ENCODE peak calls at places on chromosomes 13 and 19, in five cellular contexts. A is left ventricle myocardium inferior; P is cardiac fibroblast; B is CD4-positive, alpha-beta T cell; F is nephron progenitor cell. D is an unnamed sample.

GRCh38 chr19:45404557-45405434 is at the start of gene PPP1R13L:
- DNase-seq in A (peak), P (peak), B (peak), F (peak), D (peak)

GRCh38 chr19:31586282-31586681 is 237.0 kb upstream of the TSHZ3 start:
- DNase-seq in A (no peak), P (no peak), B (no peak), F (no peak), D (no peak)

GRCh38 chr19:36577271-36577996 is 4.3 kb upstream of the ZNF529 start:
- DNase-seq in A (no peak), P (no peak), B (no peak), F (no peak), D (no peak)

GRCh38 chr13:110811008-110811720 is 97.7 kb downstream of the ING1 start:
- DNase-seq in A (no peak), P (no peak), B (no peak), F (no peak), D (no peak)

GRCh38 chr13:95707442-95708389 is 30.8 kb downstream of the DNAJC3 start:
- DNase-seq in A (no peak), P (no peak), B (no peak), F (no peak), D (no peak)

GRCh38 chr13:89066868-89067466 is 1395.8 kb downstream of the SLITRK5 start:
- DNase-seq in A (no peak), P (peak), B (no peak), F (peak), D (no peak)

GRCh38 chr19:47377801-47378200 is 28.7 kb downstream of the DHX34 start:
- DNase-seq in A (no peak), P (no peak), B (no peak), F (no peak), D (peak)

GRCh38 chr19:1168877-1169791 is 4.9 kb downstream of the SBNO2 start:
- DNase-seq in A (no peak), P (peak), B (no peak), F (peak), D (no peak)

GRCh38 chr13:45368571-45368970 is 27.6 kb upstream of the TPT1 start:
- DNase-seq in A (no peak), P (no peak), B (no peak), F (no peak), D (no peak)

GRCh38 chr19:7492142-7493055 is 3.6 kb upstream of the PEX11G start:
- DNase-seq in A (no peak), P (peak), B (no peak), F (no peak), D (no peak)

GRCh38 chr19:7550987-7551761 is 15.7 kb downstream of the PNPLA6 start:
- DNase-seq in A (peak), P (peak), B (no peak), F (peak), D (peak)

GRCh38 chr19:38184815-38185214 is 39.2 kb downstream of the DPF1 start:
- DNase-seq in A (no peak), P (no peak), B (no peak), F (no peak), D (no peak)

GRCh38 chr19:42254083-42254849 is 662 bp downstream of the ERF start:
- DNase-seq in A (peak), P (peak), B (peak), F (peak), D (peak)

GRCh38 chr19:58054792-58055482 is 4.1 kb upstream of the ZNF135 start:
- DNase-seq in A (peak), P (peak), B (no peak), F (no peak), D (peak)

GRCh38 chr13:65638572-65639168 is 1591.5 kb downstream of the PCDH9 start:
- DNase-seq in A (no peak), P (peak), B (no peak), F (peak), D (peak)

GRCh38 chr13:98520674-98521449 is 56.0 kb downstream of the STK24 start:
- DNase-seq in A (no peak), P (no peak), B (no peak), F (no peak), D (no peak)

GRCh38 chr13:100491164-100491847 is 97.3 kb downstream of the GGACT start:
- DNase-seq in A (peak), P (peak), B (no peak), F (no peak), D (no peak)

GRCh38 chr19:862529-863304 is 3.3 kb downstream of the CFD start:
- DNase-seq in A (no peak), P (peak), B (peak), F (peak), D (peak)

GRCh38 chr13:76014618-76015315 is 378.6 kb downstream of the LMO7 start:
- DNase-seq in A (no peak), P (peak), B (no peak), F (peak), D (no peak)

GRCh38 chr19:54473071-54473941 is at the start of gene CDC42EP5:
- DNase-seq in A (peak), P (peak), B (no peak), F (peak), D (no peak)

GRCh38 chr19:58038688-58039204 is 4.9 kb downstream of the ZSCAN1 start:
- DNase-seq in A (no peak), P (no peak), B (no peak), F (no peak), D (no peak)

GRCh38 chr19:38039966-38040365 is 133.0 kb downstream of the SIPA1L3 start:
- DNase-seq in A (no peak), P (peak), B (no peak), F (no peak), D (no peak)

GRCh38 chr13:45623516-45624090 is 8.1 kb upstream of the ERICH6B start:
- DNase-seq in A (no peak), P (peak), B (no peak), F (no peak), D (peak)

GRCh38 chr19:897442-898039 is 4.3 kb downstream of the RNU6-9 start:
- DNase-seq in A (no peak), P (no peak), B (no peak), F (no peak), D (no peak)

GRCh38 chr19:18414504-18415176 is 4.6 kb upstream of the SSBP4 start:
- DNase-seq in A (peak), P (no peak), B (no peak), F (peak), D (no peak)

GRCh38 chr19:12495002-12495802 is 10.6 kb upstream of the ZNF709 start:
- DNase-seq in A (peak), P (peak), B (peak), F (peak), D (peak)

GRCh38 chr13:111503905-111504695 is 183.7 kb downstream of the TEX29 start:
- DNase-seq in A (no peak), P (no peak), B (no peak), F (no peak), D (no peak)

GRCh38 chr13:37492741-37493514 is 105.6 kb downstream of the POSTN start:
- DNase-seq in A (no peak), P (peak), B (no peak), F (no peak), D (no peak)

GRCh38 chr19:55118401-55118991 is 1.1 kb upstream of the PPP1R12C start:
- DNase-seq in A (peak), P (peak), B (no peak), F (peak), D (no peak)

GRCh38 chr19:42081584-42082258 is 5.8 kb downstream of the ZNF574 start:
- DNase-seq in A (no peak), P (peak), B (no peak), F (no peak), D (no peak)

GRCh38 chr19:19661141-19661674 is 2.3 kb downstream of the ATP13A1 start:
- DNase-seq in A (no peak), P (no peak), B (no peak), F (no peak), D (no peak)

GRCh38 chr13:30409911-30410704 is 12.2 kb upstream of the UBE2L5 start:
- DNase-seq in A (no peak), P (peak), B (no peak), F (no peak), D (no peak)

GRCh38 chr19:3589949-3590348 is 4.7 kb downstream of the GIPC3 start:
- DNase-seq in A (no peak), P (no peak), B (no peak), F (no peak), D (no peak)

GRCh38 chr13:75329097-75329496 is 152.9 kb downstream of the TBC1D4 start:
- DNase-seq in A (no peak), P (no peak), B (no peak), F (no peak), D (no peak)

GRCh38 chr13:24348797-24349515 is 39.6 kb downstream of the C1QTNF9 start:
- DNase-seq in A (no peak), P (no peak), B (no peak), F (no peak), D (no peak)

GRCh38 chr19:34215006-34215665 is 39.2 kb upstream of the GARRE1 start:
- DNase-seq in A (no peak), P (no peak), B (no peak), F (no peak), D (no peak)

GRCh38 chr19:49859838-49860715 is 7.3 kb downstream of the PNKP start:
- DNase-seq in A (no peak), P (no peak), B (no peak), F (no peak), D (no peak)

GRCh38 chr19:4702764-4703163 is 20.9 kb downstream of the DPP9 start:
- DNase-seq in A (no peak), P (no peak), B (no peak), F (no peak), D (no peak)

GRCh38 chr19:48806818-48807589 is 3.8 kb downstream of the BCAT2 start:
- DNase-seq in A (no peak), P (peak), B (no peak), F (peak), D (peak)

GRCh38 chr19:29662604-29663404 is 2.5 kb upstream of the PLEKHF1 start:
- DNase-seq in A (peak), P (peak), B (no peak), F (no peak), D (no peak)

GRCh38 chr19:29663861-29664752 is 1.2 kb upstream of the PLEKHF1 start:
- DNase-seq in A (no peak), P (no peak), B (no peak), F (no peak), D (no peak)

GRCh38 chr19:29665215-29665825 is at the start of gene PLEKHF1:
- DNase-seq in A (peak), P (peak), B (peak), F (peak), D (peak)

GRCh38 chr19:29665826-29666633 is 769 bp downstream of the PLEKHF1 start:
- DNase-seq in A (peak), P (peak), B (no peak), F (peak), D (no peak)

DNA sequence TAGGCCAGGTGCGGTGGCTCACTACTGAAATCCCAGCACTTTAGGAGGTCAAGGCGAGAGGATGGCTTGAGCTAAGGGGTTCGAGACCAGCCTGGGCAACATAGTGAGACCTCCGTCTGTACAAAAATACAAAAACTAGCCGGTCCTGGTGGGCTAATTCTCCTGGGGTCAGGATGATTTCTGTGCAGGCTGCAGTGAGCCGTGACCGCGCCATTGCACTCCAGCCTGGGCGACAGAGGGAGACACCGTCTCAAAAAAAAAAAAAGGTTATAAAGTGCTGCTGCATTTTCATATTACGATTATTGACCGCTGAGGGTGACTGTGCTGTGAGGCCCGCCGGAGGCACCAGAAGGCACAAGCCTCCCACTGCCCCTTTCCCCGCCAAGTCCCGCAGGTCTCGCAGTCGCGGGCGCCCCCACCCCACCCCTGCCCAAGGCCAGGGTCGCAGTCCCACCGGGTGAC is 477 bp upstream of the PLEKHF1 start:
- DNase-seq in A (no peak), P (no peak), B (no peak), F (no peak), D (no peak)
- TF ChIP-seq CTCF in A (peak), P (no peak), B (peak), F (no peak), D (no peak)

DNA sequence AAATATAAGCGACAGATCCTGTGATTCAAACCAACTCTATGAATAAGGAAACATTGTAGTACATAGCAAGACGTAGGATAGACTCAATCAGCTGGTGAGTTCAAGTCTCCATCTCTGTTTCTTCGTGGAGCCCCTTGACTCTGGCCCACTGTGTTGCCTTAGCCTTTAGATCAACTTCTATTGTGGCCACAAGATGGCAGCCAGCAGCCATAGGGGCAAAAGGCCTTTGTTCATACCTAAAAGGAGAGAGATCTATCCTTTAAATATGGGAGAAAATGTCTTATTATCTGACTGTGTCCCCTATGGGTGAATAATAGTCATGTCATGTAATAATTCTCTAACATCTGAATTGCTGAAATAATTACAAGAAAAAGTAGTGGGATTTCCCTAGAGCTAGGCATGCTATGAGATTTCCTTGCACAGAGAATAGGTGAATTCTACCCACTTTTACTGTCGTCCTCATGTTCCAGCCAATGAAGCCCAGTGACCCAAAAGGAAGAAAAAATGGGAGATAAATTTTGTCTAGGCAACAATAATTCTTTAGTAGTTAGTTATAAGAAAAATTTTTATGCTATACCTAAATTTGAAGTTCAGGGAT is 129.4 kb downstream of the PCDH20 start:
- DNase-seq in A (no peak), P (no peak), B (no peak), F (no peak), D (no peak)
- TF ChIP-seq CTCF in A (peak), P (no peak), B (no peak), F (peak), D (peak)

DNA sequence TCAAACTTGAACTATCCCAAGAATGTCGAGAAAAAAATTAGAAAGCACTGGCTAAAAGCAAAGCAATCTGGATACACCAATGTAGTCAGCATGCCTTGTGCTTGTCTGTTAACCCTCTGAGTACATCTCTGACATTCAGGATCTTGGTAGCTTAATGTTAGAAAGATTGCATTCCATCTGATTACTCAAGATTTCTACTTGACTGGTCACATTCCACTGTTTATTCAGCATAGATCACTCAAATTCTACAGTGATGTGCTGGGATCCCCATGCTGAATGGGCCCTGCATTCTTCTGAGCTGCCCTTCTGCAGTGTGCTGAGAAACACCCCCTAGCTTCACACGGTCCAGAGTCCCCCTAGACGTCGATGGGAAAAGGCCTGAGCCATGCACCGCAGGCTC is 295.4 kb upstream of the MAB21L1 start:
- DNase-seq in A (no peak), P (peak), B (no peak), F (no peak), D (no peak)
- TF ChIP-seq CTCF in A (no peak), P (no peak), B (no peak), F (no peak), D (no peak)

GRCh38 chr19:11453468-11454341 is 18.3 kb downstream of the PRKCSH start:
- DNase-seq in A (no peak), P (no peak), B (no peak), F (no peak), D (peak)
- TF ChIP-seq CTCF in A (peak), P (peak), B (peak), F (peak), D (peak)

DNA sequence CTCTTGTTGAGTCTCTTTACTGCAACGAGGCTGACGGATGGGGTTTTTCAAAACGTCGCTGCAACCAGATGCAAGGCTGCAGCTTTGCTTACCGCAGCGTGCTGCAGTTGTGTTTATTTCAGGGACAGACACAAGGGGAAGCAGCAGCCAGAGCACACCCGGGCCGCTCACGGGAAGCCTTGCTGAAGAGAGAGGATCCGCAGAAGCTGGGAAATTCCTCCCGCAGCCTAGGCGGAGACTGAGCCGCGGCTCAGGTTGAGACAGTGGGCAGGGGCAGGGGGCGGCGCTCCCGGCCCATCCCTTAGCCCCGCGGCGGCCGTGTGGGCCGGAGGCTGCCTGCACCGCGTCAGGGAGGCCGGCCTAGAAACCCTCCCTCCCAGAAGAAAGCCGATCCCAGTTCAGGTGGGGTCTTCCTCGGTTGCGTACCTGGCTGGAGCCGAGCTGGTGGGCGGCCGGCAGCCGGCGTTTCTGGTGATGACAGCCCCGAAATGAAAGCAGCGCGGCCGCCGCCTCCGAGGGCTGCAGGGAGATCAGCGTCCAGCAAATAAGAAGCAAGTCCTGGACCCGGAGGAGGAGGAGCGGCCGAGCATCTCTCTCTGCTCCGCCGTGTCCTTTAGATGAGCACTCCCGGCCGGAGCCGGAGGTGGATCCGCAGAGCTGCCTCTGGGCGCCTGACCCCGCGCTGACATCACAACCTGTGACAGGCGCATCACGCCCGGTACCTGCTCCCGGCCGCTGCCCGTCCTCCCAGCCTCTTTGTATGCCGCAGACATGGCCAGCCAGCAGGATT is at the start of gene FRY:
- DNase-seq in A (peak), P (peak), B (peak), F (peak), D (peak)
- TF ChIP-seq CTCF in A (peak), P (peak), B (peak), F (no peak), D (no peak)

DNA sequence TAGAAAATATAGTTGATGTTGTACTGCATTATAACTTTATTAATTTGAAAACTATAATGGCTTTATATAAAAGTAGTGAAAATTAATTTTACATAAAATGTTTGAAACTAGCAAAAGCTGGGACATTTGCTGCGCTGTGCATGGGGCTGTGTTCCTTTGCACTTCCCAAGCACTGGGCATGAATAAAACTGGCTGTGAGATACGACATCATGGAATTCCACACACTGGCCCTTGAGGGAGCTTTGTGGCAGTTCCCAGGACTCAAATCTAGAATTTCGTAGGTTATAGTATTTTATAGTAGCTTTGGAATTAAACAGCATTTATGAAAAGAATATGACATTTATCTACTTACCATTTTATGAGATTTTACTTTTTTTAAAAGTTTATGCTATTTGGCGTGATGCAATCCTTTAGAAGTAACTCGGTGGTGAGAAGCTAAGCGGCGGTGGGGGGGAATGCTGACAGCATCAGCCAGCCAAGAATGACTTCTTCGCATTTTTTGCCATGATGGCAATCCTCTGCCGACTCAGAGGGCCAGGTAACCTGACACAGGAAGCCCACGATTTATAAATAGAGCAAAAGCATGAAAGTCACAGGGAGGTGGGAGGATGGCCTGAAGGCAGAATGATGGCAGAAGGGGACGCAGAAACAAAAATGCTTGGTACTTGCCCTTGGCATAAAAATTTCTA is 553.5 kb downstream of the MYO16 start:
- DNase-seq in A (no peak), P (no peak), B (no peak), F (no peak), D (no peak)
- TF ChIP-seq CTCF in A (no peak), P (no peak), B (no peak), F (no peak), D (no peak)

D was measured in GM13977.